ENCODE peak calls at places on chromosomes 11 and 22, in six cellular contexts. One of them, this sample, is unnamed.

GRCh38 chr22:31439805-31440204 is 40.4 kb downstream of the DRG1 start:
- DNase-seq in anterior cingulate cortex: no peak
- DNase-seq in H9: no peak
- DNase-seq in M059J: no peak
- DNase-seq in left lobe of liver: no peak
- DNase-seq in globus pallidus: no peak
- DNase-seq in this sample: no peak

GRCh38 chr11:77677138-77677537 is 39.5 kb upstream of the CLNS1A start:
- DNase-seq in anterior cingulate cortex: no peak
- DNase-seq in H9: no peak
- DNase-seq in M059J: no peak
- DNase-seq in left lobe of liver: no peak
- DNase-seq in globus pallidus: no peak
- DNase-seq in this sample: no peak

GRCh38 chr11:57792060-57792541 is 30.5 kb downstream of the CTNND1 start:
- DNase-seq in anterior cingulate cortex: peak
- DNase-seq in H9: no peak
- DNase-seq in M059J: peak
- DNase-seq in left lobe of liver: peak
- DNase-seq in globus pallidus: peak
- DNase-seq in this sample: peak

GRCh38 chr22:31286360-31287255 is 5.7 kb downstream of the PIK3IP1 start:
- DNase-seq in anterior cingulate cortex: no peak
- DNase-seq in H9: no peak
- DNase-seq in M059J: no peak
- DNase-seq in left lobe of liver: no peak
- DNase-seq in globus pallidus: no peak
- DNase-seq in this sample: peak

GRCh38 chr11:72751293-72752087 is 718 bp downstream of the ARAP1 start:
- DNase-seq in anterior cingulate cortex: no peak
- DNase-seq in H9: no peak
- DNase-seq in M059J: no peak
- DNase-seq in left lobe of liver: no peak
- DNase-seq in globus pallidus: no peak
- DNase-seq in this sample: no peak

GRCh38 chr11:116357769-116358544 is 414.8 kb downstream of the BUD13 start:
- DNase-seq in anterior cingulate cortex: no peak
- DNase-seq in H9: peak
- DNase-seq in M059J: peak
- DNase-seq in left lobe of liver: no peak
- DNase-seq in globus pallidus: no peak
- DNase-seq in this sample: no peak

GRCh38 chr22:46810856-46811786 is 48.7 kb downstream of the TBC1D22A start:
- DNase-seq in anterior cingulate cortex: no peak
- DNase-seq in H9: no peak
- DNase-seq in M059J: no peak
- DNase-seq in left lobe of liver: no peak
- DNase-seq in globus pallidus: no peak
- DNase-seq in this sample: no peak

GRCh38 chr11:6587360-6587953 is 16.0 kb downstream of the RRP8 start:
- DNase-seq in anterior cingulate cortex: peak
- DNase-seq in H9: no peak
- DNase-seq in M059J: no peak
- DNase-seq in left lobe of liver: peak
- DNase-seq in globus pallidus: no peak
- DNase-seq in this sample: no peak

GRCh38 chr11:15276616-15277015 is 161.9 kb downstream of the INSC start:
- DNase-seq in anterior cingulate cortex: no peak
- DNase-seq in H9: no peak
- DNase-seq in M059J: no peak
- DNase-seq in left lobe of liver: no peak
- DNase-seq in globus pallidus: no peak
- DNase-seq in this sample: no peak

GRCh38 chr11:27171391-27171790 is 130.8 kb downstream of the BBOX1 start:
- DNase-seq in anterior cingulate cortex: no peak
- DNase-seq in H9: no peak
- DNase-seq in M059J: peak
- DNase-seq in left lobe of liver: no peak
- DNase-seq in globus pallidus: no peak
- DNase-seq in this sample: no peak

GRCh38 chr11:76253416-76253815 is 47.1 kb upstream of the WNT11 start:
- DNase-seq in anterior cingulate cortex: no peak
- DNase-seq in H9: no peak
- DNase-seq in M059J: no peak
- DNase-seq in left lobe of liver: no peak
- DNase-seq in globus pallidus: peak
- DNase-seq in this sample: no peak

GRCh38 chr11:40338739-40339138 is 1120.7 kb downstream of the LRRC4C start:
- DNase-seq in anterior cingulate cortex: no peak
- DNase-seq in H9: no peak
- DNase-seq in M059J: peak
- DNase-seq in left lobe of liver: no peak
- DNase-seq in globus pallidus: no peak
- DNase-seq in this sample: no peak

GRCh38 chr22:44423556-44423955 is 74.5 kb downstream of the RTL6 start:
- DNase-seq in anterior cingulate cortex: no peak
- DNase-seq in H9: no peak
- DNase-seq in M059J: no peak
- DNase-seq in left lobe of liver: no peak
- DNase-seq in globus pallidus: no peak
- DNase-seq in this sample: no peak

GRCh38 chr22:22776121-22776520 is 111.5 kb upstream of the IGLL5 start:
- DNase-seq in anterior cingulate cortex: no peak
- DNase-seq in H9: no peak
- DNase-seq in M059J: no peak
- DNase-seq in left lobe of liver: no peak
- DNase-seq in globus pallidus: no peak
- DNase-seq in this sample: peak

GRCh38 chr11:88543902-88544655 is 206.5 kb upstream of the CTSC start:
- DNase-seq in anterior cingulate cortex: peak
- DNase-seq in H9: peak
- DNase-seq in M059J: peak
- DNase-seq in left lobe of liver: peak
- DNase-seq in globus pallidus: peak
- DNase-seq in this sample: peak

GRCh38 chr22:41576877-41577276 is 12.8 kb downstream of the PMM1 start:
- DNase-seq in anterior cingulate cortex: no peak
- DNase-seq in H9: peak
- DNase-seq in M059J: peak
- DNase-seq in left lobe of liver: peak
- DNase-seq in globus pallidus: no peak
- DNase-seq in this sample: peak

GRCh38 chr11:120304526-120304925 is 20.6 kb upstream of the TLCD5 start:
- DNase-seq in anterior cingulate cortex: no peak
- DNase-seq in H9: no peak
- DNase-seq in M059J: peak
- DNase-seq in left lobe of liver: no peak
- DNase-seq in globus pallidus: no peak
- DNase-seq in this sample: no peak

GRCh38 chr22:50192056-50192824 is 6.5 kb downstream of the TRABD start:
- DNase-seq in anterior cingulate cortex: no peak
- DNase-seq in H9: no peak
- DNase-seq in M059J: peak
- DNase-seq in left lobe of liver: no peak
- DNase-seq in globus pallidus: no peak
- DNase-seq in this sample: no peak

GRCh38 chr22:49099496-49100124 is 728.1 kb downstream of the BRD1 start:
- DNase-seq in anterior cingulate cortex: no peak
- DNase-seq in H9: no peak
- DNase-seq in M059J: peak
- DNase-seq in left lobe of liver: no peak
- DNase-seq in globus pallidus: no peak
- DNase-seq in this sample: peak

GRCh38 chr11:119773016-119773415 is 44.0 kb upstream of the NECTIN1 start:
- DNase-seq in anterior cingulate cortex: no peak
- DNase-seq in H9: no peak
- DNase-seq in M059J: no peak
- DNase-seq in left lobe of liver: no peak
- DNase-seq in globus pallidus: peak
- DNase-seq in this sample: no peak

GRCh38 chr22:40928657-40929056 is 22.5 kb upstream of the RBX1 start:
- DNase-seq in anterior cingulate cortex: no peak
- DNase-seq in H9: no peak
- DNase-seq in M059J: no peak
- DNase-seq in left lobe of liver: no peak
- DNase-seq in globus pallidus: no peak
- DNase-seq in this sample: no peak

GRCh38 chr22:48240165-48240934 is 1477.9 kb downstream of the TBC1D22A start:
- DNase-seq in anterior cingulate cortex: no peak
- DNase-seq in H9: no peak
- DNase-seq in M059J: no peak
- DNase-seq in left lobe of liver: peak
- DNase-seq in globus pallidus: no peak
- DNase-seq in this sample: no peak

GRCh38 chr11:17208257-17208999 is 642 bp upstream of the PIK3C2A start:
- DNase-seq in anterior cingulate cortex: no peak
- DNase-seq in H9: peak
- DNase-seq in M059J: peak
- DNase-seq in left lobe of liver: no peak
- DNase-seq in globus pallidus: no peak
- DNase-seq in this sample: peak

GRCh38 chr11:132623496-132623895 is 908.8 kb downstream of the OPCML start:
- DNase-seq in anterior cingulate cortex: no peak
- DNase-seq in H9: no peak
- DNase-seq in M059J: no peak
- DNase-seq in left lobe of liver: no peak
- DNase-seq in globus pallidus: no peak
- DNase-seq in this sample: no peak

GRCh38 chr11:61406067-61406466 is 13.7 kb downstream of the TMEM216 start:
- DNase-seq in anterior cingulate cortex: no peak
- DNase-seq in H9: no peak
- DNase-seq in M059J: no peak
- DNase-seq in left lobe of liver: no peak
- DNase-seq in globus pallidus: peak
- DNase-seq in this sample: no peak

GRCh38 chr22:47200273-47201051 is 438.0 kb downstream of the TBC1D22A start:
- DNase-seq in anterior cingulate cortex: no peak
- DNase-seq in H9: no peak
- DNase-seq in M059J: no peak
- DNase-seq in left lobe of liver: peak
- DNase-seq in globus pallidus: no peak
- DNase-seq in this sample: no peak

GRCh38 chr11:8426076-8426475 is 162.4 kb upstream of the LMO1 start:
- DNase-seq in anterior cingulate cortex: no peak
- DNase-seq in H9: no peak
- DNase-seq in M059J: no peak
- DNase-seq in left lobe of liver: no peak
- DNase-seq in globus pallidus: peak
- DNase-seq in this sample: no peak

This sample was measured in tibial artery.